ENCODE peak calls at places on chromosomes 12 and 14, in nine cellular contexts. C is bronchial epithelial cell, N is prostate gland, X is H7, U is NCI-H1417 treated with DMSO at 0.1 percent for 48 hours, O is NAMALWA, G is putamen, J is NCI-H1105, S is heart left ventricle. R is an unnamed sample.

GRCh38 chr12:124523071-124523470 is 44.3 kb downstream of the NCOR2 start:
- DNase-seq in C (peak; percentile 50), N (no peak), X (no peak), U (peak; percentile 77), O (no peak), G (no peak), J (peak; percentile 97), S (peak; percentile 62), R (no peak)

GRCh38 chr14:53696217-53696965 is 260.2 kb downstream of the BMP4 start:
- DNase-seq in C (peak; percentile 76), N (no peak), X (no peak), U (no peak), O (no peak), G (no peak), J (no peak), S (no peak), R (peak; percentile 16)

GRCh38 chr14:39218171-39218769 is 15.4 kb upstream of the MIA2 start:
- DNase-seq in C (peak; percentile 94), N (no peak), X (no peak), U (no peak), O (no peak), G (no peak), J (no peak), S (no peak), R (peak; percentile 80)

GRCh38 chr14:53060046-53060445 is 93.1 kb downstream of the DDHD1 start:
- DNase-seq in C (peak; percentile 59), N (no peak), X (no peak), U (no peak), O (no peak), G (no peak), J (no peak), S (no peak), R (no peak)

GRCh38 chr12:1362143-1362542 is 232.2 kb downstream of the FBXL14 start:
- DNase-seq in C (no peak), N (no peak), X (no peak), U (no peak), O (no peak), G (no peak), J (no peak), S (no peak), R (no peak)

GRCh38 chr12:124411291-124411878 is 116.5 kb downstream of the RFLNA start:
- DNase-seq in C (peak; percentile 83), N (no peak), X (peak; percentile 82), U (no peak), O (no peak), G (no peak), J (no peak), S (no peak), R (peak; percentile 95)

GRCh38 chr14:105168979-105169507 is 467 bp upstream of the JAG2 start:
- DNase-seq in C (peak; percentile 17), N (no peak), X (peak; percentile 94), U (no peak), O (peak; percentile 70), G (peak; percentile 28), J (no peak), S (peak; percentile 78), R (no peak)

GRCh38 chr14:93957751-93958566 is 18.4 kb downstream of the ASB2 start:
- DNase-seq in C (no peak), N (no peak), X (no peak), U (no peak), O (no peak), G (no peak), J (no peak), S (no peak), R (no peak)

GRCh38 chr12:62776997-62777396 is 158.0 kb downstream of the PPM1H start:
- DNase-seq in C (no peak), N (no peak), X (no peak), U (no peak), O (no peak), G (no peak), J (no peak), S (no peak), R (no peak)

GRCh38 chr12:14850929-14851663 is 7.8 kb upstream of the ART4 start:
- DNase-seq in C (no peak), N (no peak), X (no peak), U (no peak), O (no peak), G (no peak), J (no peak), S (no peak), R (no peak)

GRCh38 chr12:62882140-62882539 is 52.8 kb downstream of the PPM1H start:
- DNase-seq in C (no peak), N (no peak), X (no peak), U (no peak), O (peak; percentile 43), G (no peak), J (no peak), S (no peak), R (no peak)